ENCODE peak calls at places on chromosomes 1 and 21, in five cellular contexts. M is cardiac fibroblast, H is kidney epithelial cell, R is HFFc6, E is heart left ventricle. V is an unnamed sample.

GRCh38 chr1:103107696-103108524 is at the start of gene COL11A1:
- DNase-seq in M (no peak), H (no peak), R (peak), E (no peak), V (no peak)

GRCh38 chr1:2271841-2272655 is 43.9 kb downstream of the SKI start:
- DNase-seq in M (no peak), H (no peak), R (no peak), E (no peak), V (no peak)

GRCh38 chr1:113800487-113800886 is 11.8 kb downstream of the RSBN1 start:
- DNase-seq in M (no peak), H (no peak), R (no peak), E (no peak), V (no peak)

GRCh38 chr1:45922374-45922773 is 119.0 kb downstream of the MAST2 start:
- DNase-seq in M (no peak), H (no peak), R (no peak), E (peak), V (no peak)

GRCh38 chr1:55836086-55836485 is 620.9 kb upstream of the USP24 start:
- DNase-seq in M (no peak), H (no peak), R (no peak), E (no peak), V (no peak)

GRCh38 chr1:75614455-75615379 is 3.8 kb upstream of the SLC44A5 start:
- DNase-seq in M (peak), H (no peak), R (no peak), E (peak), V (no peak)

GRCh38 chr1:175493999-175494336 is 249.4 kb downstream of the TNR start:
- DNase-seq in M (no peak), H (no peak), R (no peak), E (no peak), V (no peak)

GRCh38 chr1:201279313-201279712 is 4.0 kb upstream of the PKP1 start:
- DNase-seq in M (peak), H (no peak), R (no peak), E (no peak), V (no peak)

GRCh38 chr1:39902121-39902807 is 547 bp upstream of the MYCL start:
- DNase-seq in M (no peak), H (no peak), R (no peak), E (peak), V (peak)

GRCh38 chr1:174795806-174796205 is 203.9 kb upstream of the CACYBP start:
- DNase-seq in M (no peak), H (peak), R (peak), E (no peak), V (no peak)

GRCh38 chr1:212970085-212970484 is 19.7 kb downstream of the VASH2 start:
- DNase-seq in M (no peak), H (no peak), R (no peak), E (no peak), V (no peak)

GRCh38 chr1:35143737-35144508 is 49.0 kb downstream of the SFPQ start:
- DNase-seq in M (no peak), H (no peak), R (no peak), E (no peak), V (no peak)

GRCh38 chr21:31732891-31733520 is 1.1 kb upstream of the SCAF4 start:
- DNase-seq in M (peak), H (no peak), R (no peak), E (no peak), V (peak)

GRCh38 chr1:39901486-39902120 is at the start of gene MYCL:
- DNase-seq in M (no peak), H (no peak), R (peak), E (peak), V (peak)

GRCh38 chr1:81695741-81696140 is 105.0 kb upstream of the ADGRL2 start:
- DNase-seq in M (peak), H (no peak), R (peak), E (peak), V (no peak)

GRCh38 chr21:33212159-33212851 is 17.4 kb upstream of the IFNAR2 start:
- DNase-seq in M (peak), H (no peak), R (peak), E (no peak), V (no peak)

GRCh38 chr1:10575616-10576015 is 100.9 kb downstream of the PEX14 start:
- DNase-seq in M (peak), H (peak), R (peak), E (no peak), V (no peak)

GRCh38 chr1:221031015-221031889 is 152.0 kb downstream of the HLX start:
- DNase-seq in M (no peak), H (no peak), R (no peak), E (no peak), V (no peak)
- TF ChIP-seq CTCF in M (no peak), H (no peak), R (no peak), E (no peak), V (no peak)

DNA sequence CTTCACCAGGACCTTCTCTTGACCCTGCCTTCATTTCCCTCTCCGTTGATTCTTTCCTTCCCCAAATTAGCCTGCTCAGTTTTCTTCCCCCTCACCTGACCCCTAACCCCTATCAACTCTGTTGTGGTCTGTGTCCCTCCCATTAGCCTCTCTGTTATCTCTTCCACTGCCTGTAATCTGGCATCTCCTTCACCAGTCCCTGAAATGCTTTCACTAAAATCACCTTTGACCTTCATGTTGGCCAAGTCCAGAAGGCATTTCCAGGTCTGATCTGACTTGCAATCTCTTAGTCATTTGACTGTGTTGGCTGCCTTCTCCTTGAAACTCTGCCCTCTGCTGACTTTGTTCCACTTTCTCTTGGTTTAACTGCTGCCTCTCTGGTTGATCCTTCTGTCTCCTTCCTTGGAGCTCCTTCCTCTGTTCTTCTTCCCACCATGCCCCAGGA is 28.2 kb downstream of the ATP8B2 start:
- DNase-seq in M (peak), H (peak), R (peak), E (no peak), V (peak)
- TF ChIP-seq CTCF in M (peak), H (peak), R (peak), E (peak), V (no peak)

DNA sequence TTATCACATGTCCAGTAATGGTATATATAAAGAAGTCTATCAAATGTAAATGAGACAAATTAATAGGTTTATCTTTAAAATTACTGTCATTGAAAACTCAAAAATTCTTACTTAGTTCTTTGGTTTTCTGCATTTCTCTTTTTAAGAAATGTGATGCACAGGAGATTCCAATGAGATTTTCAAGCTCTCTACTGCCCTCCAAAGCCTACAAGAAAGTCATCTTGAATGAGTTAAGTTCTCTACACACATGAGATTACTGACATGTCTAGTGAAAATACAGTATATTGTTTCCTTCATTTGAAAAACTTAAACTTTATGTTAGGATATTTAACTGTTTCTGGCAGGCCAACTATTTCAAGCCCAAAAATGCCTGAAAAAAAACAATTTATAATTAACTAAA is 68.8 kb downstream of the ITGB3BP start:
- DNase-seq in M (peak), H (no peak), R (peak), E (no peak), V (no peak)
- TF ChIP-seq CTCF in M (peak), H (peak), R (peak), E (no peak), V (no peak)

DNA sequence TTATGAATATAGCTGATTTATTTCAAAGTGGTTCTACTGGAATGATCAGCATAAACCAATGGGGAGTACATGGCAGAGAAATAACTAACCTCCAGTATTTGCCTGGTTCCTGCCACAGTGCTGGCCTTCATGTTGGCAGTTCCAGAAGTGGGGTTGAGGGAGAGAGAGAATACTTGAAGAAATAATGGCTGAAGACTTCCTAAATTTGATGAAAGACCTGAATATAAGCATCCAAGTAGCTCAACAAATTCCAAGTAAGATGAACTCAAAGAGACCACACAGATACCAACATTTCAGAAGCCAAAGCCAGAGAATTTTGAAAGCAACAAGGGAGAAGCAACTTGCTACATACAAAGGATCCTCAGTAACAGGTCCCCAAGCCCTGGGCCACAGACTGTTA is 34.3 kb downstream of the S100B start:
- DNase-seq in M (no peak), H (no peak), R (no peak), E (no peak), V (no peak)
- TF ChIP-seq CTCF in M (no peak), H (no peak), R (no peak), E (no peak), V (no peak)

DNA sequence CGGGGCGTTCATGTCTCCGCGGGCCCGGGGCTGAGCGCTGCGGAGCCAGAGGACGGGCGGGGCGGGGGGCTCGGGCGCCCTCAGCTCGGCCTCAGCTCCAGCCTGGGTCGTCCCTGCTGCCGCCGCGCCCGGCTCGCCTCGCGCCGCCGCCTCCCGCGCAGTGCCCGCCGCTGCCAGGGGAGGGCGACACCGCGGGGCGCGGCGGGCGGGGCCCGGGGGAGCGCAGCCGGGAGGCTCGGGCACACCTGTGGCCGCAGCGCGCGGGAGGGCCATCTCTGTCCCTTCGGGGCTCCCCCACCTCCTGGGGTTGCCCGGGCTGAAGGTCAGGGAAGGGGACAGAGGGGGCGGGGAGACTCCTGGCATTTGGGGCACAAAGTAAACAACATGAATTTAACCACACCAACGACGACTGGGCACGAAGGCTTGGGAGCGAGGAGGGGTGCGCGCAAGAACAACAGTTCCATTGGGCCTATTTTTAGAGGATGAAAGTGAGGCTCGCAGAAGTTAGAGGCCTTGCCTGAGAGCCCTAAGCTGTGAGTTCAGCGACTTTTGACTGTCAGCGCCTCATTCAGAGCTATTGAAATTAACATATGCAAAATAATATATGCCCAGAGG is at the start of gene FAM131C:
- DNase-seq in M (no peak), H (no peak), R (no peak), E (no peak), V (no peak)
- TF ChIP-seq CTCF in M (no peak), H (no peak), R (no peak), E (peak), V (peak)

GRCh38 chr1:22039594-22040347 is 12.7 kb upstream of the CDC42 start:
- DNase-seq in M (peak), H (no peak), R (no peak), E (peak), V (peak)
- TF ChIP-seq CTCF in M (no peak), H (no peak), R (no peak), E (no peak), V (no peak)

GRCh38 chr1:220189750-220190347 is 82.4 kb downstream of the RAB3GAP2 start:
- DNase-seq in M (peak), H (peak), R (no peak), E (no peak), V (no peak)
- TF ChIP-seq CTCF in M (peak), H (peak), R (peak), E (peak), V (no peak)

DNA sequence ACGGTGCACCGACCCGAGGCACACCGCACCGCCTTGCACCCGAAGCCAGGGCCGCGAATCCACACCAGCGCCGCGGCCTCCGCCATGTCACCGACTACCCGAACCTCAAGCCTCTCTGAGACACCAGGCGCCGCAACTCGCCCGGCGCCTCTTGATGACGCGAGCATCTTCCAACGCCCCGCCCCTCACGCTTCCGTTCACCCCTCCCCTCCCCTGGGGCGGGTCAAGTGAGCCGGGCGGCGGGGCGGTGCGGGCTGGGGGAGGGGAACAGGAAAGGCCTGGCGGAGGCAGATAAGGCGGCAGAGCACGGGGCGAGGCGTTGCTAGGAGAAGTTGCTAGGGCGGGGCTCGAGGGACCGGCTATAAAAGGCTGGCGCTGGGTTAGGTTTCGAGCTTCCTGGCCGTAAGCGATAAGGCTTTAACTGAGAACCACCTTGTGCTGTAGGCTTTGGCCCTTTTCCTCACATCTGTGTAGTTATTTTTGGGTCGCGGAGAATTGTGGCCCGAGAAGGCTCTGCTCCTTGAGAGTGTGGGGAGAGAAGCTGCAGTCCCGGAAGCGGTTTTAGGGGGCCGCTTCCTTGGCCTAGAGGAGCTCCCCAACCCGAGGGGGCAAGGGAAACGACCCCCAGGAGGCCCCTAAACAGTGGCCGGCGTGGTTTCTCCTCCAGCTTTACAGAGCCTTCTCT is at the start of gene SDE2:
- DNase-seq in M (peak), H (peak), R (peak), E (peak), V (peak)
- TF ChIP-seq CTCF in M (no peak), H (no peak), R (no peak), E (no peak), V (no peak)

GRCh38 chr21:28516996-28517592 is 475.6 kb downstream of the LTN1 start:
- DNase-seq in M (peak), H (no peak), R (no peak), E (peak), V (peak)
- TF ChIP-seq CTCF in M (peak), H (peak), R (peak), E (peak), V (peak)

GRCh38 chr1:33654267-33654832 is 181.9 kb downstream of the ZSCAN20 start:
- DNase-seq in M (peak), H (no peak), R (peak), E (no peak), V (no peak)
- TF ChIP-seq CTCF in M (no peak), H (peak), R (peak), E (peak), V (no peak)